ENCODE peak calls at places on chromosome 11, in four cellular contexts. E is IMR-90, Q is A549, K is HepG2. W is an unnamed sample.

GRCh38 chr11:8806974-8807373 is 104.0 kb upstream of the AKIP1 start:
- DNase-seq in Q (no peak), K (no peak), E (no peak), W (no peak)

GRCh38 chr11:9753031-9753430 is 89.2 kb downstream of the SWAP70 start:
- DNase-seq in E (peak; percentile 83), Q (no peak), K (peak; percentile 32), W (no peak)

GRCh38 chr11:6538892-6539291 is 41.8 kb downstream of the DNHD1 start:
- DNase-seq in K (no peak), E (no peak), Q (no peak), W (no peak)

GRCh38 chr11:9765320-9766101 is 101.6 kb downstream of the SWAP70 start:
- DNase-seq in E (peak; percentile 95), K (peak; percentile 92), Q (no peak), W (no peak)

GRCh38 chr11:108754901-108755625 is 90.2 kb downstream of the DDX10 start:
- DNase-seq in Q (no peak), K (no peak), E (no peak), W (no peak)

GRCh38 chr11:96540875-96541274 is 151.1 kb downstream of the JRKL start:
- DNase-seq in K (no peak), E (no peak), Q (no peak), W (no peak)

GRCh38 chr11:129960216-129961214 is 42.1 kb downstream of the PRDM10 start:
- DNase-seq in K (peak; percentile 47), Q (peak; percentile 9), E (peak; percentile 96), W (no peak)

GRCh38 chr11:73242291-73243092 is 24.4 kb downstream of the P2RY2 start:
- DNase-seq in K (peak; percentile 76), E (peak; percentile 60), Q (peak; percentile 76), W (peak; percentile 73)

GRCh38 chr11:71080239-71081097 is 171.9 kb downstream of the SHANK2 start:
- DNase-seq in Q (peak; percentile 87), E (peak; percentile 58), K (peak; percentile 76), W (peak; percentile 54)

GRCh38 chr11:69691449-69691848 is 12.4 kb downstream of the FGF19 start:
- DNase-seq in E (peak; percentile 53), K (no peak), Q (peak; percentile 49), W (no peak)
- TF ChIP-seq BHLHE40 in E (no peak), K (no peak), Q (no peak), W (no peak)

GRCh38 chr11:13033760-13034533 is 24.8 kb downstream of the RASSF10 start:
- DNase-seq in K (no peak), E (no peak), Q (no peak), W (no peak)

GRCh38 chr11:13035711-13036110 is 26.6 kb downstream of the RASSF10 start:
- DNase-seq in E (no peak), Q (no peak), K (no peak), W (no peak)

GRCh38 chr11:13040969-13041561 is 31.9 kb downstream of the RASSF10 start:
- DNase-seq in E (no peak), Q (no peak), K (no peak), W (no peak)

GRCh38 chr11:13036235-13036634 is 27.1 kb downstream of the RASSF10 start:
- DNase-seq in E (no peak), Q (no peak), K (no peak), W (no peak)

DNA sequence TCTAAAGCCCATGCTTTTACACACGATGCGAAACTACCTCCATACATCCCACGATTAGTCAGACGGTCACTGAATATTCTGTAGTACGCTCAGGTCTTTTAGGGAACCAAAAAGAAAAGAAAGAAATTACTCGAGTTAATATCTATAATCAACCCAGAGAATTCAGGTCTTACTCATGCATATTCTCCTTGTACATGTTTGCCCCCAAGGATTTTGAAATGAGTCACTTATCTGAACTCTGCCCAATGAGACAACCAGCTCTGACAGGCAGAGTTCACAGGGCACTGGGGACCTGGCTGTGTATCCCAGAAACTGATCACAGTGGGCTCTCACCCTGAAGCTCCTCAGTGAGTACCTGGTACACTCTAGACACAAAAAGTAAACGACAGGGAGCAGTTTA is 29.2 kb downstream of the RASSF10 start:
- DNase-seq in Q (no peak), K (peak; percentile 18), E (no peak), W (no peak)
- TF ChIP-seq BHLHE40 in Q (no peak), K (no peak), E (no peak), W (no peak)

GRCh38 chr11:20790622-20791021 is 121.2 kb downstream of the NELL1 start:
- DNase-seq in Q (no peak), K (no peak), E (no peak), W (no peak)
- TF ChIP-seq BHLHE40 in Q (no peak), K (no peak), E (no peak), W (no peak)

GRCh38 chr11:74783241-74783871 is 34.7 kb downstream of the RNF169 start:
- DNase-seq in K (no peak), Q (peak; percentile 18), E (peak; percentile 76), W (no peak)
- TF ChIP-seq BHLHE40 in K (no peak), Q (no peak), E (no peak), W (no peak)

GRCh38 chr11:60887531-60887930 is 18.9 kb downstream of the PRPF19 start:
- DNase-seq in Q (peak; percentile 53), E (peak; percentile 61), K (peak; percentile 66), W (peak; percentile 51)
- TF ChIP-seq BHLHE40 in Q (no peak), E (no peak), K (peak; percentile 23), W (no peak)

W was measured in HEK293T.